ENCODE peak calls at places on chromosomes 12 and 14, in ten cellular contexts. D, X, K, S, M, Q, G, C, U and H are unnamed samples.

GRCh38 chr14:81344461-81345160 is 55.5 kb downstream of the STON2 start:
- DNase-seq in D (no peak), X (no peak), K (no peak), S (no peak), M (no peak), Q (no peak), G (no peak), C (no peak), U (no peak), H (no peak)

GRCh38 chr12:72547593-72547992 is 275.4 kb downstream of the TRHDE start:
- DNase-seq in D (no peak), X (no peak), K (peak), S (no peak), M (no peak), Q (no peak), G (no peak), C (no peak), U (no peak), H (no peak)

GRCh38 chr14:58770501-58770982 is 132.8 kb downstream of the DACT1 start:
- DNase-seq in D (no peak), X (no peak), K (no peak), S (no peak), M (no peak), Q (no peak), G (no peak), C (no peak), U (no peak), H (no peak)

GRCh38 chr14:47557894-47558293 is 117.5 kb downstream of the MDGA2 start:
- DNase-seq in D (no peak), X (no peak), K (no peak), S (no peak), M (no peak), Q (no peak), G (no peak), C (no peak), U (no peak), H (no peak)

GRCh38 chr12:68809190-68810026 is 1.4 kb downstream of the MDM2 start:
- DNase-seq in D (no peak), X (no peak), K (no peak), S (no peak), M (peak), Q (no peak), G (no peak), C (no peak), U (no peak), H (no peak)

GRCh38 chr12:45214739-45215418 is 1.0 kb upstream of the ANO6 start:
- DNase-seq in D (no peak), X (no peak), K (peak), S (no peak), M (no peak), Q (no peak), G (peak), C (no peak), U (no peak), H (no peak)

GRCh38 chr14:46250113-46250703 is 401.4 kb downstream of the RPL10L start:
- DNase-seq in D (no peak), X (peak), K (no peak), S (no peak), M (peak), Q (no peak), G (no peak), C (no peak), U (no peak), H (peak)

GRCh38 chr14:99516156-99517045 is 35.2 kb downstream of the CCNK start:
- DNase-seq in D (no peak), X (no peak), K (no peak), S (peak), M (no peak), Q (no peak), G (no peak), C (no peak), U (no peak), H (no peak)

GRCh38 chr14:72478397-72479025 is 415.4 kb downstream of the DPF3 start:
- DNase-seq in D (peak), X (no peak), K (no peak), S (no peak), M (peak), Q (no peak), G (no peak), C (no peak), U (no peak), H (no peak)

GRCh38 chr14:102288139-102288538 is 16.8 kb downstream of the MOK start:
- DNase-seq in D (no peak), X (no peak), K (no peak), S (no peak), M (no peak), Q (no peak), G (no peak), C (no peak), U (no peak), H (no peak)

GRCh38 chr14:58572092-58572853 is 65.5 kb upstream of the DACT1 start:
- DNase-seq in D (no peak), X (peak), K (peak), S (no peak), M (no peak), Q (no peak), G (no peak), C (no peak), U (no peak), H (no peak)

GRCh38 chr14:73743431-73743931 is 29.3 kb upstream of the PNMA1 start:
- DNase-seq in D (no peak), X (no peak), K (no peak), S (peak), M (peak), Q (peak), G (no peak), C (no peak), U (no peak), H (no peak)

GRCh38 chr12:78562358-78563205 is 302.0 kb upstream of the SYT1 start:
- DNase-seq in D (no peak), X (peak), K (peak), S (no peak), M (peak), Q (no peak), G (no peak), C (no peak), U (no peak), H (peak)

GRCh38 chr12:131830335-131831020 is 2.3 kb downstream of the MMP17 start:
- DNase-seq in D (peak), X (peak), K (peak), S (peak), M (peak), Q (peak), G (peak), C (peak), U (peak), H (peak)

GRCh38 chr14:75980856-75981255 is 939 bp downstream of the TGFB3 start:
- DNase-seq in D (no peak), X (no peak), K (no peak), S (peak), M (no peak), Q (peak), G (peak), C (peak), U (peak), H (no peak)

GRCh38 chr14:29584992-29585391 is 342.7 kb downstream of the PRKD1 start:
- DNase-seq in D (peak), X (peak), K (peak), S (peak), M (no peak), Q (peak), G (peak), C (no peak), U (peak), H (no peak)

GRCh38 chr14:103802353-103802752 is 45.0 kb downstream of the PPP1R13B start:
- DNase-seq in D (peak), X (no peak), K (no peak), S (no peak), M (no peak), Q (no peak), G (no peak), C (no peak), U (peak), H (no peak)

GRCh38 chr14:42174357-42174756 is 567.7 kb downstream of the LRFN5 start:
- DNase-seq in D (no peak), X (no peak), K (no peak), S (no peak), M (no peak), Q (no peak), G (no peak), C (no peak), U (no peak), H (no peak)

GRCh38 chr12:89470741-89471504 is 53.7 kb downstream of the GALNT4 start:
- DNase-seq in D (no peak), X (peak), K (peak), S (no peak), M (peak), Q (no peak), G (no peak), C (no peak), U (no peak), H (peak)

GRCh38 chr14:85634205-85634604 is 104.3 kb downstream of the FLRT2 start:
- DNase-seq in D (no peak), X (no peak), K (no peak), S (no peak), M (no peak), Q (no peak), G (no peak), C (no peak), U (no peak), H (no peak)

GRCh38 chr12:76670776-76671175 is 93.1 kb upstream of the ZDHHC17 start:
- DNase-seq in D (no peak), X (no peak), K (peak), S (no peak), M (no peak), Q (no peak), G (no peak), C (no peak), U (no peak), H (no peak)

GRCh38 chr14:71621276-71621675 is 311.0 kb upstream of the RGS6 start:
- DNase-seq in D (no peak), X (no peak), K (peak), S (no peak), M (no peak), Q (no peak), G (no peak), C (peak), U (no peak), H (no peak)

GRCh38 chr12:10361084-10361483 is 28.8 kb downstream of the KLRK1 start:
- DNase-seq in D (no peak), X (no peak), K (no peak), S (no peak), M (no peak), Q (no peak), G (no peak), C (no peak), U (no peak), H (no peak)

GRCh38 chr12:70556179-70556869 is 80.9 kb downstream of the PTPRB start:
- DNase-seq in D (no peak), X (no peak), K (no peak), S (no peak), M (no peak), Q (no peak), G (no peak), C (no peak), U (no peak), H (peak)

GRCh38 chr12:92381856-92382255 is 236.2 kb upstream of the BTG1 start:
- DNase-seq in D (no peak), X (no peak), K (no peak), S (no peak), M (no peak), Q (no peak), G (no peak), C (no peak), U (no peak), H (no peak)

GRCh38 chr14:64074961-64075619 is 219.1 kb downstream of the ESR2 start:
- DNase-seq in D (no peak), X (peak), K (peak), S (no peak), M (no peak), Q (no peak), G (no peak), C (no peak), U (no peak), H (no peak)

GRCh38 chr12:13135336-13136178 is 32.1 kb upstream of the GSG1 start:
- DNase-seq in D (peak), X (peak), K (peak), S (no peak), M (no peak), Q (no peak), G (peak), C (peak), U (peak), H (peak)

GRCh38 chr12:72901685-72902084 is 629.5 kb downstream of the TRHDE start:
- DNase-seq in D (no peak), X (no peak), K (no peak), S (no peak), M (no peak), Q (no peak), G (no peak), C (no peak), U (no peak), H (no peak)

GRCh38 chr12:69442894-69443293 is 27.3 kb upstream of the FRS2 start:
- DNase-seq in D (no peak), X (no peak), K (peak), S (no peak), M (no peak), Q (no peak), G (no peak), C (no peak), U (no peak), H (no peak)

GRCh38 chr12:116142936-116143882 is 134.3 kb downstream of the MED13L start:
- DNase-seq in D (no peak), X (peak), K (peak), S (no peak), M (no peak), Q (no peak), G (no peak), C (no peak), U (no peak), H (no peak)

GRCh38 chr12:98797200-98797599 is 152.1 kb downstream of the APAF1 start:
- DNase-seq in D (no peak), X (no peak), K (no peak), S (no peak), M (no peak), Q (no peak), G (no peak), C (no peak), U (no peak), H (no peak)

GRCh38 chr12:120496353-120497340 is 734 bp downstream of the DYNLL1 start:
- DNase-seq in D (peak), X (peak), K (peak), S (peak), M (peak), Q (peak), G (peak), C (peak), U (peak), H (no peak)

GRCh38 chr12:1890119-1890703 is 28.2 kb downstream of the CACNA2D4 start:
- DNase-seq in D (no peak), X (no peak), K (no peak), S (no peak), M (no peak), Q (no peak), G (no peak), C (peak), U (no peak), H (no peak)

GRCh38 chr12:120774169-120774916 is 48.7 kb downstream of the ACADS start:
- DNase-seq in D (no peak), X (no peak), K (no peak), S (no peak), M (no peak), Q (no peak), G (no peak), C (no peak), U (no peak), H (no peak)

GRCh38 chr12:121600702-121601336 is 20.0 kb upstream of the KDM2B start:
- DNase-seq in D (no peak), X (no peak), K (no peak), S (no peak), M (no peak), Q (no peak), G (peak), C (no peak), U (no peak), H (no peak)

GRCh38 chr12:57898308-57898970 is 42.9 kb upstream of the ATP23 start:
- DNase-seq in D (no peak), X (no peak), K (peak), S (no peak), M (no peak), Q (no peak), G (no peak), C (no peak), U (no peak), H (no peak)

GRCh38 chr12:47356129-47356622 is 276.4 kb upstream of the AMIGO2 start:
- DNase-seq in D (no peak), X (no peak), K (peak), S (no peak), M (no peak), Q (no peak), G (no peak), C (no peak), U (no peak), H (no peak)

DNA sequence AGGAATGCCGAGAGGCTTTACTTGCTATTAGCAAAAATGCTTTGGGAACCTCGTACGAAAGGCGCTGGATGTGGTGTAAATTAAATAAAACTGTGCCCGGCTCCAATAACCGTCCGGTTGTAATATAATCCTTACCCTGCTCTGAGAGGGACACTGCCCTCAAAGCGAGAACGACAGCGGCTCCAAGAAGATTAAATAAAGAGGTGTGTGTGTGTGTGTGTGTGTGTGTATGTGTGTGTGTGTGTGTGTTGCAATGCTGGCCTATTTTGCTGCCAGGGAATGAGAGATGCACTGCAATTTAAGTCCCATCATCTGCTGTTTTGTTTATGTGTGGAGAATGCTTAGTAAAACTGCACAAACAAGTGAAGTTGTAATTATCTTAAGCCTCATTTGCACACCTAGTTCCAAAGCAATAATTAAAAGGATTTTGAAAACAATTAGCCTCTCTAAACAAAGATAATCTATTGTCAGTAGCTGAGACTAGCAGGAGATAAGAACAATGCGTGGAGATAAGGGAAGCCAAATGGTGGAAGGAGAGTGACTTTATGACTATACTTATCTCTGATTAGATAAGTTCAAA is 1.2 kb upstream of the SIX1 start:
- DNase-seq in D (no peak), X (no peak), K (peak), S (no peak), M (no peak), Q (no peak), G (no peak), C (no peak), U (peak), H (no peak)
- TF ChIP-seq POLR2A in D (no peak), X (no peak), K (no peak), S (no peak), M (no peak), Q (no peak), G (no peak), C (no peak), U (no peak), H (no peak)

GRCh38 chr12:29546000-29546399 is 48.5 kb upstream of the OVCH1 start:
- DNase-seq in D (no peak), X (no peak), K (peak), S (peak), M (no peak), Q (no peak), G (no peak), C (no peak), U (no peak), H (no peak)
- TF ChIP-seq POLR2A in D (no peak), X (no peak), K (no peak), S (no peak), M (no peak), Q (no peak), G (no peak), C (no peak), U (no peak), H (no peak)

GRCh38 chr14:39114073-39114838 is at the start of gene GEMIN2:
- DNase-seq in D (peak), X (peak), K (peak), S (peak), M (peak), Q (peak), G (peak), C (peak), U (peak), H (peak)
- TF ChIP-seq POLR2A in D (peak), X (peak), K (no peak), S (peak), M (peak), Q (peak), G (peak), C (no peak), U (peak), H (peak)

GRCh38 chr12:6970096-6970527 is 352 bp downstream of the PHB2 start:
- DNase-seq in D (peak), X (peak), K (no peak), S (no peak), M (no peak), Q (no peak), G (peak), C (no peak), U (no peak), H (no peak)
- TF ChIP-seq POLR2A in D (no peak), X (peak), K (no peak), S (no peak), M (no peak), Q (no peak), G (no peak), C (no peak), U (no peak), H (no peak)

DNA sequence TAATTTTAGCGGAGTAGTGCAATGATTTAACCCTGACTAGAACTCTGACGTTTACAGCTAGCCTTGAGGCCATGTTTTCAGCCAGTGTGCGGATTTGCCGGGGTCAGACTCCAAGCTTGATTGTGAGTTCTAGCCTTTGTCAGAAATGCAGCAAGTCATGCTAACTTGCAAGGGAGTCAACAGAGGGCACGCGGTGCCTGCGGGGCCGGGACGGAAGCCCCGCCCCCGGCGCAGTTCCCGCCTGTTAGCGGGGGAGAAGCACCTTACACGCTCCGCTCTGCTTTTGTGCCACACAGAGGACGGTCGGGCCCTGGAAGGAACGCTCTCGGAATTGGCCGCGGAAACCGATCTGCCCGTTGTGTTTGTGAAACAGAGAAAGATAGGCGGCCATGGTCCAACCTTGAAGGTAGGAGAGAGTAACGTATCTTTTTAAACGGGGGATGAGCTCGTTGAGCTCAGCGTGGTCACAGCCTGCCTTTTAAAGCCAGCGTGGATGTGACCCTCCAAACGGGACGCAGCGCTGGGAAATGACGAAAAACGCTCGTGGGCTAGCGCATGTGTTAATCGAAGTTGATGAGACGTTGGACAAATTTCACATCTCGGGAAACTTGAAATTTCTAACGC is 14.8 kb upstream of the EID3 start:
- DNase-seq in D (peak), X (peak), K (peak), S (peak), M (peak), Q (peak), G (peak), C (peak), U (peak), H (peak)
- TF ChIP-seq POLR2A in D (peak), X (peak), K (peak), S (peak), M (peak), Q (peak), G (peak), C (peak), U (peak), H (peak)

GRCh38 chr12:104985206-104985605 is 910 bp upstream of the NOPCHAP1 start:
- DNase-seq in D (no peak), X (peak), K (no peak), S (no peak), M (no peak), Q (no peak), G (no peak), C (no peak), U (no peak), H (no peak)
- TF ChIP-seq POLR2A in D (no peak), X (no peak), K (no peak), S (no peak), M (no peak), Q (no peak), G (no peak), C (no peak), U (no peak), H (no peak)